ENCODE peak calls at places on chromosomes 2 and 18, in six cellular contexts. One of them, this sample, is unnamed.
A peak's percentile ranks its signal among the peaks of the same experiment; 100 is the strongest.

GRCh38 chr18:421236-422155 is 79.0 kb downstream of the COLEC12 start:
- DNase-seq in HepG2: peak; percentile 14
- DNase-seq in adrenal gland: no peak
- DNase-seq in tibial nerve: no peak
- DNase-seq in HCT116: no peak
- DNase-seq in body of pancreas: peak; percentile 14
- DNase-seq in this sample: no peak

GRCh38 chr2:118443596-118443995 is 355.3 kb downstream of the INSIG2 start:
- DNase-seq in adrenal gland: no peak
- DNase-seq in body of pancreas: no peak
- DNase-seq in tibial nerve: no peak
- DNase-seq in HCT116: no peak
- DNase-seq in HepG2: peak; percentile 50
- DNase-seq in this sample: no peak

GRCh38 chr18:49963217-49963616 is 149.9 kb upstream of the ACAA2 start:
- DNase-seq in adrenal gland: no peak
- DNase-seq in tibial nerve: no peak
- DNase-seq in HCT116: no peak
- DNase-seq in HepG2: no peak
- DNase-seq in body of pancreas: no peak
- DNase-seq in this sample: no peak

GRCh38 chr18:50633992-50634391 is 74.1 kb downstream of the MAPK4 start:
- DNase-seq in body of pancreas: no peak
- DNase-seq in HepG2: no peak
- DNase-seq in HCT116: no peak
- DNase-seq in adrenal gland: peak; percentile 6
- DNase-seq in tibial nerve: no peak
- DNase-seq in this sample: no peak

GRCh38 chr2:85779641-85780315 is 26.0 kb downstream of the ATOH8 start:
- DNase-seq in tibial nerve: no peak
- DNase-seq in HCT116: no peak
- DNase-seq in body of pancreas: peak; percentile 76
- DNase-seq in HepG2: no peak
- DNase-seq in adrenal gland: no peak
- DNase-seq in this sample: no peak

GRCh38 chr2:15939854-15940660 is at the start of gene MYCN:
- DNase-seq in tibial nerve: peak; percentile 39
- DNase-seq in HCT116: no peak
- DNase-seq in adrenal gland: peak; percentile 76
- DNase-seq in HepG2: peak; percentile 41
- DNase-seq in body of pancreas: no peak
- DNase-seq in this sample: no peak

GRCh38 chr2:42195559-42195958 is 26.4 kb downstream of the EML4 start:
- DNase-seq in HepG2: peak; percentile 88
- DNase-seq in body of pancreas: no peak
- DNase-seq in tibial nerve: no peak
- DNase-seq in adrenal gland: no peak
- DNase-seq in HCT116: peak; percentile 41
- DNase-seq in this sample: no peak

GRCh38 chr2:28656937-28657615 is 94.6 kb upstream of the PPP1CB start:
- DNase-seq in adrenal gland: no peak
- DNase-seq in HCT116: peak; percentile 34
- DNase-seq in tibial nerve: no peak
- DNase-seq in HepG2: peak; percentile 39
- DNase-seq in body of pancreas: no peak
- DNase-seq in this sample: no peak

GRCh38 chr2:10159486-10160160 is 37.1 kb downstream of the RRM2 start:
- DNase-seq in tibial nerve: no peak
- DNase-seq in HepG2: no peak
- DNase-seq in HCT116: no peak
- DNase-seq in adrenal gland: no peak
- DNase-seq in body of pancreas: no peak
- DNase-seq in this sample: no peak

GRCh38 chr2:26072925-26073768 is 39.3 kb downstream of the RAB10 start:
- DNase-seq in body of pancreas: no peak
- DNase-seq in adrenal gland: peak; percentile 73
- DNase-seq in tibial nerve: no peak
- DNase-seq in HepG2: peak; percentile 41
- DNase-seq in HCT116: no peak
- DNase-seq in this sample: no peak

GRCh38 chr2:111200333-111200879 is 79.7 kb downstream of the BCL2L11 start:
- DNase-seq in tibial nerve: no peak
- DNase-seq in HepG2: no peak
- DNase-seq in adrenal gland: no peak
- DNase-seq in body of pancreas: no peak
- DNase-seq in HCT116: no peak
- DNase-seq in this sample: no peak

GRCh38 chr2:138531913-138532312 is 30.3 kb downstream of the SPOPL start:
- DNase-seq in adrenal gland: no peak
- DNase-seq in HepG2: no peak
- DNase-seq in tibial nerve: no peak
- DNase-seq in body of pancreas: no peak
- DNase-seq in HCT116: no peak
- DNase-seq in this sample: no peak

GRCh38 chr2:226788064-226788463 is 11.6 kb downstream of the IRS1 start:
- DNase-seq in HCT116: no peak
- DNase-seq in tibial nerve: no peak
- DNase-seq in body of pancreas: no peak
- DNase-seq in adrenal gland: no peak
- DNase-seq in HepG2: no peak
- DNase-seq in this sample: no peak

GRCh38 chr2:210363261-210363660 is 48.3 kb upstream of the MYL1 start:
- DNase-seq in HepG2: peak; percentile 21
- DNase-seq in tibial nerve: no peak
- DNase-seq in body of pancreas: no peak
- DNase-seq in HCT116: no peak
- DNase-seq in adrenal gland: no peak
- DNase-seq in this sample: no peak

DNA sequence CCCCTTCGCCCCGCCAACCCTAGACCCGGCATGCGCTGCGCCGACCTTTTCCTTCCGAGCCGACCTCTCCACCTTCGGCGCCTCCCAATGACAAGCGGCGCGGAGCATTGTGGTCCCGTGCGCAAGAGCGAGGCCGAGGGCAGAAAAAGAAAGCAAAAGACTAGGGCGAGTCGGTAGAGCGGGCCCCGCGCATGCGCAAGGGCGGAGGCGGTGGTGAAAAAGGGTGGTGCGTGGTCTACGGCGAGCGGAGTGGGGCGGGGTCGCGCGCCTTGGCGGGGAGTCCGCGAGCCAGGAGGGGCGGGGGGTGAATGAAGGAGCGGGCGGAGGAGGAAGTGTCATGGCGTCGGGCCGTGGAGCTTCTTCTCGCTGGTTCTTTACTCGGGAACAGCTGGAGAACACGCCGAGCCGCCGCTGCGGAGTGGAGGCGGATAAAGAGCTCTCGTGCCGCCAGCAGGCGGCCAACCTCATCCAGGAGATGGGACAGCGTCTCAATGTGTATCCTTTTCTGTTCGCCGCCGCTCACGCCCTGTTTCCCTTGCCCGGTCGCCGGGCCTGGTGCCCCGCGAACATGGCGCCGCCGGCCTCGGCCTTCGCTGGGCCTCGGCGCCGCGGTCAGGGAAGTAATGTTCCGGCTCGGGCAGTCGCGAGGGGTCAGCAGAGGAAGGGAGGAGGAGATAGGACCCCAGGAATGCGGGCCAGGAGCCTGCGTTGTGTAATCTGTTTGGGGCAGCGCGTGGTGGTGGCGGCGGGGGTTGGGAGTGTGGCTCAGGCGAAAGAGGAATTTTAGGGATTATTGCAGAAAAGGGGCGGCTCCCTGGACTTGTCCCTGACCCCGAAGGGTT is at the start of gene CCNT2:
- DNase-seq in HepG2: peak; percentile 99
- DNase-seq in tibial nerve: peak; percentile 95
- DNase-seq in adrenal gland: peak; percentile 99
- DNase-seq in HCT116: peak; percentile 98
- DNase-seq in body of pancreas: peak; percentile 99
- DNase-seq in this sample: peak; percentile 85
- TF ChIP-seq POLR2A in HepG2: peak; percentile 84
- TF ChIP-seq POLR2A in tibial nerve: no peak
- TF ChIP-seq POLR2A in adrenal gland: peak; percentile 4
- TF ChIP-seq POLR2A in HCT116: peak; percentile 54
- TF ChIP-seq POLR2A in body of pancreas: peak; percentile 33
- TF ChIP-seq POLR2A in this sample: peak; percentile 76

GRCh38 chr2:158458617-158458920 is 1.8 kb downstream of the PKP4 start:
- DNase-seq in HepG2: peak; percentile 30
- DNase-seq in adrenal gland: no peak
- DNase-seq in body of pancreas: no peak
- DNase-seq in tibial nerve: no peak
- DNase-seq in HCT116: no peak
- DNase-seq in this sample: no peak

GRCh38 chr2:158459161-158460003 is 2.6 kb downstream of the PKP4 start:
- DNase-seq in HepG2: peak; percentile 20
- DNase-seq in adrenal gland: no peak
- DNase-seq in body of pancreas: no peak
- DNase-seq in tibial nerve: no peak
- DNase-seq in HCT116: no peak
- DNase-seq in this sample: no peak

GRCh38 chr2:158457826-158458616 is 1.3 kb downstream of the PKP4 start:
- DNase-seq in HCT116: no peak
- DNase-seq in HepG2: peak; percentile 95
- DNase-seq in body of pancreas: peak; percentile 91
- DNase-seq in tibial nerve: peak; percentile 24
- DNase-seq in adrenal gland: peak; percentile 85
- DNase-seq in this sample: peak; percentile 68

GRCh38 chr2:158456309-158457066 is at the start of the genes CCDC148 and PKP4:
- DNase-seq in tibial nerve: peak; percentile 76
- DNase-seq in body of pancreas: peak; percentile 92
- DNase-seq in HCT116: peak; percentile 86
- DNase-seq in adrenal gland: peak; percentile 96
- DNase-seq in HepG2: peak; percentile 94
- DNase-seq in this sample: peak; percentile 85

DNA sequence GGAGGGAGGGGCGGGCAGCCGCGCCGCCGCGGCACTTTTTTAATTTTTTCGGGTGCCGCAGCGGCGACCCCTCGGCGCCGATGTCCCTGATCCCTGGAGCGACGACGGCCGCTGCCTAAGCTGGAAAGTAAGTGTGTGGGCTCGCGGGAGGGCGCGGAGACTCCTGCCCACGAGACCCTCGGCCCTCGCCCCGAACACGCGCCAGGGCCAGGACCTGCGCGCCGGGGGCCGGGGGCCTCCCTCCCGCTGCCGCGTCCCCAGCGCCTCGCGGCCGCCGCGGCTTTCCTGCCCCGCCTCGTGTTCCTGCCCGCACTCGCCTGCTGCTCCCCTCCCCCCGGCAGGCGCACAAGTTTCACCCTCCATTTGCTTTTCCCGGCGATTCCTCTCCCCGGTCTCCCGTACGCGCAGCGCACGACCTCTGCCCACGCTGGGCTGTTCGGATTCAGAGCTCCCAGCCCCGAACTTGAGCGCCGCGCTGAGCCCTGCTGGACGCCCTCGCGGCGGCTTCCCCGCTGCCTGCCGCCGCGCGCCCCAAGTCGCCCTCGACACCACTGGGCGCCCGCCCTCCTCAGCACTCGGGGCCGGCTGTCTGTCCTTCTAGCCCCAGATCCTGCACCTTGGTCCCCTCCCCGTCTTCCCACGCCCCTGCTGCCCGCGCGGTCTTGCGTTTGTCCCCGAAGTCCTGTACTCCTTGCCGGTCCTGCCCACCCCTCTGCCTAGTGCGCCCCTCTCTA is 507 bp downstream of the PKP4 start:
- DNase-seq in body of pancreas: peak; percentile 60
- DNase-seq in HepG2: peak; percentile 40
- DNase-seq in tibial nerve: peak; percentile 19
- DNase-seq in adrenal gland: peak; percentile 78
- DNase-seq in HCT116: no peak
- DNase-seq in this sample: peak; percentile 31
- TF ChIP-seq POLR2A in body of pancreas: no peak
- TF ChIP-seq POLR2A in HepG2: peak; percentile 77
- TF ChIP-seq POLR2A in tibial nerve: no peak
- TF ChIP-seq POLR2A in adrenal gland: no peak
- TF ChIP-seq POLR2A in HCT116: no peak
- TF ChIP-seq POLR2A in this sample: no peak

DNA sequence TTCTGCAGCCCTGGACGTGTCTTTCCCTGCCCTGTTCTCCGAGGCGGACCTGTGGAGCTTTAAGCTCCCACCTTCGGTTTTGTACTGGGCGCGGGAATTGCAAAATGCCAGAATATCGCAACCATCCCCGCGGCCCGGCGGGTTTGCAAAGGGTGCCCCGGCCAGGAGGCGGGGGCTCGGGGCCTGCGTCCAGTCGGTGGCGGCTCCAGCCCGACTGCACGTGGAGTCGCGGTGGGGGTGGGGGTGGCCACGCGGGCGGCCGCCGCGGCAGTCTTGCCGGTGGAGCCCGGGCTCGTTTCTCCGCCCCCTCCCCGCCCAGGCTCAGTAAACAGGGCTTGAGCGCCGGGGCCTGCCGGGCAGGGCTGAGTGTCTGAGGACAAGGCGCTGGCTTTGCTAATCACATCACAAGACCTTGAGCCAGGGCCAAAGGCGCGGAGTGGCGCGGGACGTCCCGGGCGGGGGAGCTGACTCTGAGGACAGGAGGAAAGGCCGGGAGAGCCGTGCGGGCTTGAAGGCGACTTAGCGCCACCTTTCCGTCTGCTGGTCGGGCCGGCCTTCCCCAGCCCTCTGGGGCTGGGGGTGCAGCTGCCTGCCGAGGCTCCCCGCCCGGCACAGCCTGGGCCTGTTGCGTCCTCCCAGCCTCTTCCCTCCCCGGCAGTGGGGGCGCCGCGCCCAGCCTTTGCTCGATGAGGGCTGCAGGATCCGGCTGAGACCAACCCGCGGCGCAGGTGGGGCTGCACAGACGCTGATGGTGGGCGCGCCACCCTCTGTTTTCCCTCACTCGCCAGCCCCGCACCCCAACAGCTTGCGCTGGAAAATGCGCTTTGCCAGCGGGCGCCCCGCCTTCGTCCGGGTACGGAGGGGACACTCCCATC is 786 bp upstream of the ZFP36L2 start:
- DNase-seq in adrenal gland: peak; percentile 98
- DNase-seq in body of pancreas: peak; percentile 98
- DNase-seq in tibial nerve: peak; percentile 91
- DNase-seq in HCT116: peak; percentile 47
- DNase-seq in HepG2: peak; percentile 93
- DNase-seq in this sample: peak; percentile 84
- TF ChIP-seq POLR2A in adrenal gland: peak; percentile 76
- TF ChIP-seq POLR2A in body of pancreas: no peak
- TF ChIP-seq POLR2A in tibial nerve: no peak
- TF ChIP-seq POLR2A in HCT116: no peak
- TF ChIP-seq POLR2A in HepG2: peak; percentile 39
- TF ChIP-seq POLR2A in this sample: peak; percentile 26

GRCh38 chr2:172113617-172114016 is 10.9 kb upstream of the DLX2 start:
- DNase-seq in adrenal gland: no peak
- DNase-seq in body of pancreas: no peak
- DNase-seq in HepG2: peak; percentile 60
- DNase-seq in tibial nerve: no peak
- DNase-seq in HCT116: no peak
- DNase-seq in this sample: no peak

GRCh38 chr2:172114579-172114978 is 11.9 kb upstream of the DLX2 start:
- DNase-seq in adrenal gland: no peak
- DNase-seq in HCT116: no peak
- DNase-seq in body of pancreas: no peak
- DNase-seq in HepG2: no peak
- DNase-seq in tibial nerve: no peak
- DNase-seq in this sample: no peak

GRCh38 chr2:172119089-172119488 is 16.4 kb upstream of the DLX2 start:
- DNase-seq in body of pancreas: no peak
- DNase-seq in adrenal gland: no peak
- DNase-seq in tibial nerve: no peak
- DNase-seq in HCT116: no peak
- DNase-seq in HepG2: peak; percentile 86
- DNase-seq in this sample: no peak

GRCh38 chr2:172120118-172120517 is 17.4 kb upstream of the DLX2 start:
- DNase-seq in body of pancreas: no peak
- DNase-seq in HepG2: peak; percentile 60
- DNase-seq in HCT116: no peak
- DNase-seq in tibial nerve: no peak
- DNase-seq in adrenal gland: no peak
- DNase-seq in this sample: no peak

GRCh38 chr2:172116107-172116506 is 13.4 kb upstream of the DLX2 start:
- DNase-seq in tibial nerve: no peak
- DNase-seq in HCT116: no peak
- DNase-seq in adrenal gland: no peak
- DNase-seq in body of pancreas: no peak
- DNase-seq in HepG2: no peak
- DNase-seq in this sample: no peak
- TF ChIP-seq POLR2A in tibial nerve: no peak
- TF ChIP-seq POLR2A in HCT116: no peak
- TF ChIP-seq POLR2A in adrenal gland: no peak
- TF ChIP-seq POLR2A in body of pancreas: no peak
- TF ChIP-seq POLR2A in HepG2: no peak
- TF ChIP-seq POLR2A in this sample: no peak